ENCODE peak calls at places on chromosome 12, in six cellular contexts. Q is foreskin keratinocyte, E is GM12891, U is skeletal muscle cell, V is PC-3, O is NCI-H1436. L is an unnamed sample.

GRCh38 chr12:114676142-114676741 is 7.7 kb downstream of the TBX3 start:
- DNase-seq in Q (no peak), E (no peak), U (no peak), V (peak; percentile 45), O (no peak), L (peak; percentile 17)

GRCh38 chr12:57224973-57225679 is 4.4 kb upstream of the SHMT2 start:
- DNase-seq in Q (no peak), E (no peak), U (no peak), V (no peak), O (peak; percentile 47), L (no peak)

GRCh38 chr12:120798696-120799095 is 73.1 kb downstream of the ACADS start:
- DNase-seq in Q (no peak), E (no peak), U (no peak), V (no peak), O (peak; percentile 76), L (no peak)

GRCh38 chr12:5171701-5172100 is 128.0 kb downstream of the KCNA5 start:
- DNase-seq in Q (peak; percentile 23), E (no peak), U (peak; percentile 7), V (peak; percentile 46), O (no peak), L (peak; percentile 44)

GRCh38 chr12:66103011-66103913 is 27.3 kb downstream of the LLPH start:
- DNase-seq in Q (no peak), E (no peak), U (no peak), V (peak; percentile 13), O (no peak), L (no peak)

GRCh38 chr12:75944097-75944904 is 87.3 kb downstream of the PHLDA1 start:
- DNase-seq in Q (peak; percentile 97), E (no peak), U (peak; percentile 60), V (peak; percentile 96), O (no peak), L (peak; percentile 93)

GRCh38 chr12:76329606-76330005 is 18.6 kb downstream of the BBS10 start:
- DNase-seq in Q (no peak), E (no peak), U (no peak), V (no peak), O (no peak), L (no peak)

GRCh38 chr12:108820700-108821406 is 36.5 kb downstream of the SSH1 start:
- DNase-seq in Q (no peak), E (no peak), U (no peak), V (no peak), O (no peak), L (no peak)

GRCh38 chr12:7797698-7798398 is 8.6 kb downstream of the NANOG start:
- DNase-seq in Q (no peak), E (no peak), U (no peak), V (no peak), O (no peak), L (peak; percentile 40)

GRCh38 chr12:130859128-130859527 is 12.7 kb upstream of the RAN start:
- DNase-seq in Q (no peak), E (no peak), U (no peak), V (no peak), O (no peak), L (no peak)

GRCh38 chr12:127108360-127109215 is 1158.4 kb upstream of the TMEM132C start:
- DNase-seq in Q (no peak), E (peak; percentile 21), U (peak; percentile 31), V (peak; percentile 87), O (peak; percentile 22), L (peak; percentile 60)

L was measured in mammary epithelial cell.